ENCODE peak calls at places on chromosomes 2 and 18, in five cellular contexts. One of them, this sample, is unnamed.
A peak's percentile ranks its signal among the peaks of the same experiment; 100 is the strongest.

GRCh38 chr2:17646096-17646554 is 105.6 kb downstream of the VSNL1 start:
- DNase-seq in heart right ventricle: no peak
- DNase-seq in osteoblast: peak; percentile 72
- DNase-seq in mucosa of descending colon: no peak
- DNase-seq in esophagus squamous epithelium: no peak
- DNase-seq in this sample: no peak

GRCh38 chr2:102166189-102166845 is 20.5 kb upstream of the IL1RL2 start:
- DNase-seq in osteoblast: no peak
- DNase-seq in mucosa of descending colon: no peak
- DNase-seq in esophagus squamous epithelium: no peak
- DNase-seq in heart right ventricle: no peak
- DNase-seq in this sample: no peak

GRCh38 chr18:9952633-9953416 is 39.0 kb downstream of the VAPA start:
- DNase-seq in mucosa of descending colon: no peak
- DNase-seq in osteoblast: peak; percentile 59
- DNase-seq in esophagus squamous epithelium: no peak
- DNase-seq in heart right ventricle: no peak
- DNase-seq in this sample: no peak

GRCh38 chr2:145595296-145595695 is 1075.4 kb upstream of the ZEB2 start:
- DNase-seq in osteoblast: no peak
- DNase-seq in esophagus squamous epithelium: no peak
- DNase-seq in mucosa of descending colon: no peak
- DNase-seq in heart right ventricle: no peak
- DNase-seq in this sample: no peak

GRCh38 chr2:86033751-86034680 is 71.7 kb downstream of the POLR1A start:
- DNase-seq in esophagus squamous epithelium: no peak
- DNase-seq in heart right ventricle: no peak
- DNase-seq in osteoblast: no peak
- DNase-seq in mucosa of descending colon: peak; percentile 19
- DNase-seq in this sample: peak; percentile 26

GRCh38 chr18:23291456-23292205 is 156.3 kb downstream of the CABLES1 start:
- DNase-seq in osteoblast: peak; percentile 88
- DNase-seq in heart right ventricle: no peak
- DNase-seq in esophagus squamous epithelium: no peak
- DNase-seq in mucosa of descending colon: no peak
- DNase-seq in this sample: no peak

GRCh38 chr2:157159221-157159904 is 98.1 kb upstream of the GALNT5 start:
- DNase-seq in mucosa of descending colon: no peak
- DNase-seq in heart right ventricle: no peak
- DNase-seq in esophagus squamous epithelium: no peak
- DNase-seq in osteoblast: no peak
- DNase-seq in this sample: no peak

GRCh38 chr2:28982381-28982950 is 1.4 kb downstream of the TOGARAM2 start:
- DNase-seq in osteoblast: peak; percentile 57
- DNase-seq in heart right ventricle: no peak
- DNase-seq in mucosa of descending colon: no peak
- DNase-seq in esophagus squamous epithelium: no peak
- DNase-seq in this sample: no peak

GRCh38 chr18:63476666-63477065 is at the start of gene SERPINB5:
- DNase-seq in mucosa of descending colon: peak; percentile 84
- DNase-seq in esophagus squamous epithelium: no peak
- DNase-seq in osteoblast: no peak
- DNase-seq in heart right ventricle: no peak
- DNase-seq in this sample: no peak

GRCh38 chr2:228735697-228736096 is 535.4 kb downstream of the PID1 start:
- DNase-seq in mucosa of descending colon: no peak
- DNase-seq in osteoblast: no peak
- DNase-seq in esophagus squamous epithelium: no peak
- DNase-seq in heart right ventricle: no peak
- DNase-seq in this sample: no peak

GRCh38 chr18:3248670-3249359 is 1.2 kb downstream of the MYL12A start:
- DNase-seq in esophagus squamous epithelium: no peak
- DNase-seq in mucosa of descending colon: no peak
- DNase-seq in heart right ventricle: no peak
- DNase-seq in osteoblast: no peak
- DNase-seq in this sample: no peak

GRCh38 chr18:27674411-27674810 is 489.3 kb upstream of the CHST9 start:
- DNase-seq in esophagus squamous epithelium: no peak
- DNase-seq in mucosa of descending colon: no peak
- DNase-seq in heart right ventricle: no peak
- DNase-seq in osteoblast: no peak
- DNase-seq in this sample: no peak

GRCh38 chr2:180291060-180291459 is 284.0 kb upstream of the CWC22 start:
- DNase-seq in osteoblast: no peak
- DNase-seq in esophagus squamous epithelium: no peak
- DNase-seq in heart right ventricle: no peak
- DNase-seq in mucosa of descending colon: no peak
- DNase-seq in this sample: no peak

GRCh38 chr18:79576686-79577351 is 102.8 kb upstream of the CTDP1 start:
- DNase-seq in heart right ventricle: peak; percentile 84
- DNase-seq in esophagus squamous epithelium: no peak
- DNase-seq in mucosa of descending colon: peak; percentile 62
- DNase-seq in osteoblast: peak; percentile 62
- DNase-seq in this sample: peak; percentile 87

GRCh38 chr2:192438239-192438638 is 243.5 kb upstream of the TMEFF2 start:
- DNase-seq in heart right ventricle: no peak
- DNase-seq in osteoblast: no peak
- DNase-seq in mucosa of descending colon: no peak
- DNase-seq in esophagus squamous epithelium: no peak
- DNase-seq in this sample: no peak

GRCh38 chr2:145987797-145988196 is 1467.9 kb upstream of the ZEB2 start:
- DNase-seq in osteoblast: no peak
- DNase-seq in esophagus squamous epithelium: no peak
- DNase-seq in heart right ventricle: no peak
- DNase-seq in mucosa of descending colon: no peak
- DNase-seq in this sample: no peak

GRCh38 chr2:44242929-44243328 is 32.4 kb upstream of the SLC3A1 start:
- DNase-seq in osteoblast: no peak
- DNase-seq in esophagus squamous epithelium: no peak
- DNase-seq in mucosa of descending colon: no peak
- DNase-seq in heart right ventricle: no peak
- DNase-seq in this sample: no peak

GRCh38 chr2:231094671-231095346 is 30.0 kb downstream of the HTR2B start:
- DNase-seq in esophagus squamous epithelium: no peak
- DNase-seq in osteoblast: no peak
- DNase-seq in mucosa of descending colon: no peak
- DNase-seq in heart right ventricle: no peak
- DNase-seq in this sample: no peak
- H3K36me3 ChIP-seq in esophagus squamous epithelium: peaks cover 3% of the 10 kb centered on the region
- H3K36me3 ChIP-seq in osteoblast: peaks cover 54% of the 10 kb centered on the region
- H3K36me3 ChIP-seq in mucosa of descending colon: no peaks in the 10 kb centered on the region
- H3K36me3 ChIP-seq in heart right ventricle: peaks cover 71% of the 10 kb centered on the region
- H3K36me3 ChIP-seq in this sample: peaks cover 24% of the 10 kb centered on the region

GRCh38 chr2:27824401-27824800 is 52.9 kb downstream of the MRPL33 start:
- DNase-seq in esophagus squamous epithelium: no peak
- DNase-seq in heart right ventricle: no peak
- DNase-seq in mucosa of descending colon: no peak
- DNase-seq in osteoblast: no peak
- DNase-seq in this sample: no peak
- H3K36me3 ChIP-seq in esophagus squamous epithelium: no peaks in the 10 kb centered on the region
- H3K36me3 ChIP-seq in heart right ventricle: no peaks in the 10 kb centered on the region
- H3K36me3 ChIP-seq in mucosa of descending colon: no peaks in the 10 kb centered on the region
- H3K36me3 ChIP-seq in osteoblast: no peaks in the 10 kb centered on the region
- H3K36me3 ChIP-seq in this sample: no peaks in the 10 kb centered on the region

GRCh38 chr2:15630121-15630957 is 38.7 kb downstream of the DDX1 start:
- DNase-seq in heart right ventricle: no peak
- DNase-seq in osteoblast: no peak
- DNase-seq in esophagus squamous epithelium: no peak
- DNase-seq in mucosa of descending colon: no peak
- DNase-seq in this sample: no peak
- H3K36me3 ChIP-seq in heart right ventricle: peaks cover 98% of the 10 kb centered on the region
- H3K36me3 ChIP-seq in osteoblast: peaks cover 85% of the 10 kb centered on the region
- H3K36me3 ChIP-seq in esophagus squamous epithelium: peaks cover 3% of the 10 kb centered on the region
- H3K36me3 ChIP-seq in mucosa of descending colon: no peaks in the 10 kb centered on the region
- H3K36me3 ChIP-seq in this sample: peaks cover 24% of the 10 kb centered on the region

DNA sequence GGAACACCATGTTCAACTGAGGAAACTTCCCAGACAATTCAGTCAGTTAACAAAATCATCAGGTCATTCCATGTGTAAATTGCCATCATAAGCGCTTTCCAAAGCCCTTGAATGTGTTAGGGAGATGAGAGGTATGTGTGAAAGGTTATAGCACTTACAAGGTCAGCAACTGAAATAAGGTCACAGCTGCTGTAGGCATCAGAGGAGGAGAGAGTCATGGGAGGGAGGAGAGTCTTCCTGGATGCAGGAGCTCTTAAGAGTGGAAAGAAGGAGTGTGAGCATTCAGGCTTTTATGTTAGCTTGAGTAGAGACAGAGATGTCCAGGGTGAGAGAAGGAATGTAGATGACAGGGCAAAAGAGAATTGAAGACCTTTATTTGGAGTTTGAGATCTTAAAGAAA is 67.0 kb downstream of the CAB39 start:
- DNase-seq in esophagus squamous epithelium: no peak
- DNase-seq in heart right ventricle: no peak
- DNase-seq in osteoblast: peak; percentile 64
- DNase-seq in mucosa of descending colon: no peak
- DNase-seq in this sample: no peak
- H3K36me3 ChIP-seq in esophagus squamous epithelium: no peaks in the 10 kb centered on the region
- H3K36me3 ChIP-seq in heart right ventricle: no peaks in the 10 kb centered on the region
- H3K36me3 ChIP-seq in osteoblast: peaks cover 5% of the 10 kb centered on the region
- H3K36me3 ChIP-seq in mucosa of descending colon: no peaks in the 10 kb centered on the region
- H3K36me3 ChIP-seq in this sample: no peaks in the 10 kb centered on the region

DNA sequence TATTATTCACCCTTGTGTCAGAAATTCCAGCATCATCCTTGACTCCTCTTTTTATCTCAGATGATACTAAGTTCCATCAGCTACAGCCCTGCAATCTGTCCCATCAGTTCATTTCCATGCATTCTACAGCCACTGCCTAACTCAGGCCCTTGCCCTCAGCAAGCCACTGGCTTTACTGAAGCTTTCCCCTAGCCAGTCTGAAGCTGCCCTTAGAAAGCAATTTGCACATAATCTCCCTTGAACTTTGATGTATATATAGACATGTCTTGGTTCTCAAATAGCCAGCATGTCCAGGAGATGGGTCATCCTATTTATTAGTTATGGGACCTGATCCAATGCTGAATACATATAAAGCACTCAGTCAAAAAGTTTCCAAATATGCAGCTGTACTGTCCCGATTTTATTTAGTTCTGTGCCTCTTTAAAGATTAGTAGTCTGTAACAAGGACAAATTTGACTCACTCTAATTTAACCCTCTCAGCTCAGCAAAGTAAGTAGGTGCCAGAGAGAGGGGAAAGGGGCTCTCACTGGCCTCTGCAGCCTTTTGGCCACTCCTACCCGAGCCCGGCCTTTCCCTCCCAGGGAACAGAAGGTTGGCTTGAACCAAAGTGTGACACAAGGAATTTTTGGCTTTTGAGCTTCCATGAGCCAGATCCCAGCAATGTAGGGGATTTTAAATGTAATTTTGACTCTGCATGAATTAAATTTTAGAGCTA is 70.8 kb downstream of the CCDC93 start:
- DNase-seq in heart right ventricle: no peak
- DNase-seq in mucosa of descending colon: no peak
- DNase-seq in osteoblast: peak; percentile 57
- DNase-seq in esophagus squamous epithelium: no peak
- DNase-seq in this sample: no peak
- H3K36me3 ChIP-seq in heart right ventricle: peaks cover 98% of the 10 kb centered on the region
- H3K36me3 ChIP-seq in mucosa of descending colon: no peaks in the 10 kb centered on the region
- H3K36me3 ChIP-seq in osteoblast: peaks cover 65% of the 10 kb centered on the region
- H3K36me3 ChIP-seq in esophagus squamous epithelium: peaks cover 29% of the 10 kb centered on the region
- H3K36me3 ChIP-seq in this sample: peaks cover 65% of the 10 kb centered on the region

DNA sequence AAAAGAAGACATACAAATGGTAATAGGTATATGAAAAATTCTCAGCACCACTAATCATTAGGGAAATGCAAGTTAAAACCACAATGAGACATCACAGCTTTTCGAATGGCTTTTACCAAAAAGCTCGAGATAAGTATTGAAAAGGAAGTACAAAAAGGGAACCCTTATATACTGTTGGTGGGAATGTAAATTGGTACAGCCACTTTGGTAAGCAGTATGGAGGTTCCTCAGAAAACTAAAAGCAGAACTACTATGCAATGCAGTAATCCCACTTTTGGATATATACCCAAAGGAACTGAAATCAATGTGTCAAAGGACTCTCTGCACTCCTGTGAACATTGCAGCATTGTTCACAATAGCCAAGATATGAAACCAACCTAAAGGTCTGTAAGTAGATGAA is 107.5 kb upstream of the SPATS2L start:
- DNase-seq in osteoblast: no peak
- DNase-seq in heart right ventricle: no peak
- DNase-seq in mucosa of descending colon: no peak
- DNase-seq in esophagus squamous epithelium: no peak
- DNase-seq in this sample: no peak
- H3K36me3 ChIP-seq in osteoblast: no peaks in the 10 kb centered on the region
- H3K36me3 ChIP-seq in heart right ventricle: no peaks in the 10 kb centered on the region
- H3K36me3 ChIP-seq in mucosa of descending colon: no peaks in the 10 kb centered on the region
- H3K36me3 ChIP-seq in esophagus squamous epithelium: no peaks in the 10 kb centered on the region
- H3K36me3 ChIP-seq in this sample: no peaks in the 10 kb centered on the region

DNA sequence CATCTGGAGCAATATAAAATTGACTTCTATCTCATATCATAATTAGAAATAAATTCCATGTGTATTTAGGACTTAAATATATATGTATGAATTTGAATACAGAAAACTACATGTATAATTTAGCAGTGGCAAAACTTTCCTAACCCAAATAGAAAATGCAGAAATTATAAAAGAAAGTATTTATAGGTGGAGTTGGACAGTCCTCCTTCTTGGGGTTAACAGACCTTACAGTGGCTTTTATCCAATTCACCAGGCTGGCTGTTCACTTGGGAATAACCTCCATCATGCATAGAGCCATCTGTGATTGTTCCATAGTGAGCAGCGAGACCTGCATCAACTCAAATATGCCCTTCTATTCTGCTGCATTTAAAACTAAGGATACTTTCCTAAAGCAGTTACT is 8.3 kb downstream of the DDX1 start:
- DNase-seq in esophagus squamous epithelium: no peak
- DNase-seq in heart right ventricle: no peak
- DNase-seq in osteoblast: no peak
- DNase-seq in mucosa of descending colon: no peak
- DNase-seq in this sample: no peak
- H3K36me3 ChIP-seq in esophagus squamous epithelium: peaks cover 22% of the 10 kb centered on the region
- H3K36me3 ChIP-seq in heart right ventricle: peaks cover 100% of the 10 kb centered on the region
- H3K36me3 ChIP-seq in osteoblast: peaks cover 95% of the 10 kb centered on the region
- H3K36me3 ChIP-seq in mucosa of descending colon: peaks cover 26% of the 10 kb centered on the region
- H3K36me3 ChIP-seq in this sample: peaks cover 73% of the 10 kb centered on the region

GRCh38 chr2:241719093-241719492 is 15.3 kb upstream of the D2HGDH start:
- DNase-seq in osteoblast: peak; percentile 49
- DNase-seq in mucosa of descending colon: no peak
- DNase-seq in heart right ventricle: no peak
- DNase-seq in esophagus squamous epithelium: no peak
- DNase-seq in this sample: no peak
- H3K36me3 ChIP-seq in osteoblast: peaks cover 41% of the 10 kb centered on the region
- H3K36me3 ChIP-seq in mucosa of descending colon: peaks cover 8% of the 10 kb centered on the region
- H3K36me3 ChIP-seq in heart right ventricle: peaks cover 89% of the 10 kb centered on the region
- H3K36me3 ChIP-seq in esophagus squamous epithelium: peaks cover 13% of the 10 kb centered on the region
- H3K36me3 ChIP-seq in this sample: peaks cover 29% of the 10 kb centered on the region

DNA sequence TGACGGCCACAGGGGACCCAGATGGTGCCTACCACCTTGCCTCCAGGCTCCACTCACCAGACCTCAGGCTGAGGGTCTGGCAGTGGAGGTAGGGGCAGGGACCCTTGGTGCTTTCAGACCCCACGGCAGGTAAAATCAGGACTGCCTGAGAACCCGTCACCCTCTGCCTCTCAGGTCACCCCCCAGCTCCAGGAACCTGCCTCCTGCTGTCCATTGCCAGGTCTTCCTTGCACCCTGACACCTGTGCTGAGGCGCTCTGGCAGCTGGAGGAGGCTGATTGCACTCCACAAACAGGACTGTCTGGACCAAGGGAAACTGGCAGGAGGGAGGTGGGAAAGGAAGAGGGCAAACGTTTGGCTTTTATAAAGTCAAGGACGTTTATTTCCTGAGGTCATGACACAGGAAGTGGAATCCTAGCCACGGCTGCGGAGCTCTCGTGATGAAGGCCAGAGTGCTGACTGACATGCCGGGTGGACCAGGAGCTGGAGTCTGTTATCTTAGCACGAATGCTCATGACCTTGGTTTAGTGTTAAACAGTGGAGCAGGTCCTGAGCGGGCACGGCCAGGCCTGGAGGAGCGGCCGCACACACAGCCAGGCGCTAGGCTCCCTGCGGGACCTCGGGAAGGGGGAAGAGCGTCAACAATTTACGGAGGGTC is 40.5 kb downstream of the ANO7 start:
- DNase-seq in heart right ventricle: no peak
- DNase-seq in mucosa of descending colon: peak; percentile 28
- DNase-seq in osteoblast: peak; percentile 81
- DNase-seq in esophagus squamous epithelium: no peak
- DNase-seq in this sample: peak; percentile 54
- H3K36me3 ChIP-seq in heart right ventricle: peaks cover 88% of the 10 kb centered on the region
- H3K36me3 ChIP-seq in mucosa of descending colon: peaks cover 26% of the 10 kb centered on the region
- H3K36me3 ChIP-seq in osteoblast: peaks cover 77% of the 10 kb centered on the region
- H3K36me3 ChIP-seq in esophagus squamous epithelium: peaks cover 57% of the 10 kb centered on the region
- H3K36me3 ChIP-seq in this sample: peaks cover 51% of the 10 kb centered on the region

This sample was measured in kidney.